ENCODE peak calls at places on chromosomes 16 and 17, in four cellular contexts. B is lung, G is adipocyte, V is Peyer's patch. N is an unnamed sample.

GRCh38 chr17:78142113-78142861 is 3.9 kb upstream of the C17orf99 start:
- DNase-seq in V (peak; percentile 82), B (peak; percentile 69), G (no peak), N (peak; percentile 13)

GRCh38 chr16:85781685-85782370 is 17.5 kb downstream of the EMC8 start:
- DNase-seq in B (no peak), G (no peak), V (peak; percentile 77), N (no peak)

GRCh38 chr17:2789700-2790099 is 6.5 kb upstream of the RAP1GAP2 start:
- DNase-seq in G (no peak), B (no peak), V (no peak), N (no peak)

GRCh38 chr16:84507011-84507982 is 2.8 kb upstream of the MEAK7 start:
- DNase-seq in B (no peak), V (no peak), G (no peak), N (no peak)

GRCh38 chr16:85098565-85098964 is 13.7 kb downstream of the CIBAR2 start:
- DNase-seq in V (no peak), B (no peak), G (no peak), N (no peak)

GRCh38 chr17:27295945-27296344 is 2.0 kb downstream of the WSB1 start:
- DNase-seq in V (no peak), B (no peak), G (peak; percentile 32), N (no peak)

GRCh38 chr16:66898207-66898606 is 17.9 kb downstream of the PDP2 start:
- DNase-seq in V (peak; percentile 49), B (no peak), G (no peak), N (peak; percentile 30)

GRCh38 chr17:1490643-1491405 is 1.7 kb downstream of the MYO1C start:
- DNase-seq in B (peak; percentile 76), G (peak; percentile 78), V (peak; percentile 85), N (no peak)

GRCh38 chr16:15976929-15977637 is 27.7 kb downstream of the ABCC1 start:
- DNase-seq in V (no peak), G (peak; percentile 90), B (no peak), N (no peak)

GRCh38 chr17:59311051-59311468 is 20.4 kb upstream of the YPEL2 start:
- DNase-seq in B (peak; percentile 35), V (no peak), G (peak; percentile 86), N (peak; percentile 49)

GRCh38 chr17:82054351-82055022 is 2.8 kb downstream of the GPS1 start:
- DNase-seq in V (no peak), G (no peak), B (no peak), N (no peak)

GRCh38 chr17:78526231-78527025 is 50.8 kb downstream of the DNAH17 start:
- DNase-seq in B (no peak), V (no peak), G (no peak), N (no peak)

GRCh38 chr17:63171428-63172205 is 205.6 kb downstream of the TANC2 start:
- DNase-seq in G (peak; percentile 66), V (no peak), B (no peak), N (no peak)

GRCh38 chr16:57235128-57236092 is 9.6 kb upstream of the ARL2BP start:
- DNase-seq in G (peak; percentile 21), V (no peak), B (no peak), N (peak; percentile 95)

GRCh38 chr16:87418216-87418615 is 26.1 kb downstream of the MAP1LC3B start:
- DNase-seq in V (no peak), G (no peak), B (no peak), N (no peak)

GRCh38 chr17:33385133-33385532 is 92.0 kb upstream of the ASIC2 start:
- DNase-seq in B (no peak), V (no peak), G (no peak), N (no peak)

GRCh38 chr16:67040906-67041305 is 12.0 kb downstream of the CBFB start:
- DNase-seq in V (no peak), G (peak; percentile 35), B (no peak), N (peak; percentile 19)

GRCh38 chr16:85437161-85438052 is 175.7 kb upstream of the GSE1 start:
- DNase-seq in B (peak; percentile 59), G (no peak), V (peak; percentile 81), N (no peak)

GRCh38 chr16:27208081-27208692 is 4.9 kb downstream of the KDM8 start:
- DNase-seq in G (no peak), B (no peak), V (no peak), N (no peak)

GRCh38 chr16:1961651-1962067 is 2.3 kb downstream of the NDUFB10 start:
- DNase-seq in V (no peak), G (no peak), B (no peak), N (no peak)

GRCh38 chr17:41052594-41052993 is 2.4 kb downstream of the KRTAP2-2 start:
- DNase-seq in G (no peak), B (no peak), V (no peak), N (no peak)

GRCh38 chr17:41013181-41013580 is 4.3 kb upstream of the KRTAP3-1 start:
- DNase-seq in G (no peak), B (no peak), V (no peak), N (no peak)

GRCh38 chr16:68378436-68379415 is 67.9 kb downstream of the PRMT7 start:
- DNase-seq in V (no peak), B (no peak), G (no peak), N (no peak)

GRCh38 chr16:82464192-82464591 is 162.6 kb upstream of the CDH13 start:
- DNase-seq in B (no peak), G (no peak), V (no peak), N (no peak)

GRCh38 chr17:81339180-81339501 is 44.0 kb upstream of the SLC38A10 start:
- DNase-seq in B (no peak), G (no peak), V (peak; percentile 66), N (no peak)

GRCh38 chr16:19578378-19578851 is 22.9 kb downstream of the VPS35L start:
- DNase-seq in B (no peak), V (no peak), G (no peak), N (no peak)

GRCh38 chr16:85798283-85798776 is 1.0 kb downstream of the EMC8 start:
- DNase-seq in B (no peak), V (no peak), G (no peak), N (no peak)

GRCh38 chr17:17105976-17106375 is 63.7 kb downstream of the MPRIP start:
- DNase-seq in B (no peak), V (peak; percentile 22), G (no peak), N (no peak)

GRCh38 chr16:27353853-27354252 is 40.1 kb downstream of the IL4R start:
- DNase-seq in B (no peak), G (no peak), V (no peak), N (no peak)

GRCh38 chr16:68499011-68499410 is 40.1 kb upstream of the ZFP90 start:
- DNase-seq in G (no peak), B (no peak), V (no peak), N (no peak)

GRCh38 chr16:72241930-72242329 is 70.0 kb upstream of the PMFBP1 start:
- DNase-seq in V (no peak), B (no peak), G (peak; percentile 80), N (peak; percentile 53)

GRCh38 chr17:66578781-66579489 is 256.0 kb upstream of the CACNG5 start:
- DNase-seq in G (no peak), B (no peak), V (no peak), N (no peak)

DNA sequence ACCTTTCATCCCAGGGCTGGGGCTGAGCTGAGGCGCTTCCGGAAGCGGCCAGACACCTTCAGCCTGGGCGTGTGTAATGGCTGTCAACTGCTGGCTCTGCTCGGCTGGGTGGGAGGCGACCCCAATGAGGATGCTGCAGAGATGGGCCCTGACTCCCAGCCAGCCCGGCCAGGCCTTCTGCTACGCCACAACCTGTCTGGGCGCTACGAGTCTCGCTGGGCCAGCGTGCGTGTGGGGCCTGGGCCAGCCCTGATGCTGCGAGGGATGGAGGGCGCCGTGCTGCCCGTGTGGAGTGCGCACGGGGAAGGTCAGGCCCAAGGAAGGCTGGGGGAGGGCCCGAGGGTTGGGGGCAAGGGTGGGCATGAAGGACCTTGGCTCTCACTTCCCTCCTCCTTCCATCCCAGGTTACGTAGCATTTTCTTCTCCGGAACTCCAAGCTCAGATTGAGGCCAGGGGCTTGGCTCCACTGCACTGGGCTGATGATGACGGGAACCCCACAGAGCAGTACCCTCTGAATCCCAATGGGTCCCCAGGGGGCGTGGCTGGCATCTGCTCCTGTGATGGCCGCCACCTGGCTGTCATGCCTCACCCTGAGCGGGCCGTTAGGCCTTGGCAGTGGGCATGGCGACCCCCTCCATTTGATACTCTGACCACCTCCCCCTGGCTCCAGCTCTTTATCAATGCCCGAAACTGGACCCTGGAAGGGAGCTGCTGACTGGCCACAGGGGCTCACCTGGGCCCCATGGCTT is 19.6 kb downstream of the PFAS start:
- DNase-seq in V (no peak), B (no peak), G (no peak), N (no peak)
- H3K36me3 ChIP-seq in V (no peaks in the 10 kb centered on the region), B (peaks cover 47% of the 10 kb centered on the region), G (peaks cover 43% of the 10 kb centered on the region), N (peaks cover 17% of the 10 kb centered on the region)

GRCh38 chr16:12095275-12096161 is 119.0 kb downstream of the SNX29 start:
- DNase-seq in G (peak; percentile 85), B (peak; percentile 64), V (peak; percentile 76), N (peak; percentile 59)
- H3K4me3 ChIP-seq in G (peak overlapping the region; percentile 49), B (no peak overlapping the region), V (peak overlapping the region; percentile 4), N (peak overlapping the region; percentile 15)

GRCh38 chr16:89039756-89040155 is 53.9 kb upstream of the ACSF3 start:
- DNase-seq in B (no peak), V (no peak), G (no peak), N (no peak)

GRCh38 chr16:89037261-89038152 is 56.1 kb upstream of the ACSF3 start:
- DNase-seq in V (no peak), B (no peak), G (peak; percentile 64), N (peak; percentile 9)

GRCh38 chr16:89040391-89040790 is 53.3 kb upstream of the ACSF3 start:
- DNase-seq in G (no peak), B (no peak), V (no peak), N (no peak)

GRCh38 chr16:89038221-89038721 is 55.4 kb upstream of the ACSF3 start:
- DNase-seq in G (no peak), V (no peak), B (no peak), N (no peak)

GRCh38 chr16:89038811-89039735 is 54.6 kb upstream of the ACSF3 start:
- DNase-seq in B (no peak), G (no peak), V (no peak), N (no peak)
- H3K27me3 ChIP-seq in B (peaks cover 5% of the 10 kb centered on the region), G (peaks cover 55% of the 10 kb centered on the region), V (no peaks in the 10 kb centered on the region), N (peaks cover 5% of the 10 kb centered on the region)

DNA sequence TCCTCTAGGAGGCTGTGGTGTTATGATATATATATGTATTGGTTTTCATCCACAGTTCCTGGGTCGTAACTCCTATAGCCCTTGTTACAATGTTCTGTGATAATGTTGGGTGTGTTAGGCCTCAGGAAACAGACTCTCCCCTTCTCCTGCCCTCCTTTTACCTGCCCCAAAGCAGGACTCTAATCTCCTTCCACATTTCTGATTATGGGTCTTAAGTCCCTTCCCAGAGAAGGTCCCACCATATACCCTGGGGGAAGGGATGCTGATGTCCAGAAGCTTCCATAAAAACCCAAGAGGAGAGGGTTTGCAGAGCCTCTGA is 450 bp upstream of the C1QBP start:
- DNase-seq in V (no peak), G (no peak), B (no peak), N (no peak)
- H3K36me3 ChIP-seq in V (no peaks in the 10 kb centered on the region), G (peaks cover 42% of the 10 kb centered on the region), B (peaks cover 25% of the 10 kb centered on the region), N (peaks cover 35% of the 10 kb centered on the region)

DNA sequence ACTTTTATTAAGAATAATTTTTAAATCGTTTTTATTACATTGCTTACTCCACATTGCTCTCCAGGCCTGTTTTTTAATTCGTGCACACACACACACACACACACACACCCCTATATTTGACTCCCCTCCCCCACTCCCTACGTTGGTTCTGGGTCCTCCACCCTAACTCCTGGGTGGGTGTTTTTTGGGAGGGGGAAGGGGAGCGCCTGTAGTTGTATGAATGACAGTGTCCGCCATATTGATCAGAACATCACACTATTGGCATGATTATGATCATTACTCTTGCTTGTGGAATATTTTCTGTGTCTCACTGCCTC is 1.3 kb downstream of the GNAO1 start:
- DNase-seq in B (no peak), V (no peak), G (no peak), N (no peak)
- H3K4me3 ChIP-seq in B (no peak overlapping the region), V (peak overlapping the region; percentile 60), G (no peak overlapping the region), N (no peak overlapping the region)

N was measured in brain microvascular endothelial cell.